ENCODE peak calls at places on chromosomes 13 and 19, in eight cellular contexts. W, R, M, A, Y, X, P and S are unnamed samples.

GRCh38 chr13:86020350-86021002 is 221.3 kb upstream of the SLITRK6 start:
- DNase-seq in P (no peak), A (no peak), R (no peak), Y (no peak), W (no peak), M (no peak), X (peak), S (no peak)

GRCh38 chr19:50820086-50820485 is 3.5 kb downstream of the KLK1 start:
- DNase-seq in A (no peak), M (peak), X (no peak), P (no peak), R (no peak), Y (no peak), W (no peak), S (no peak)

GRCh38 chr19:49827034-49827433 is 8.9 kb downstream of the MED25 start:
- DNase-seq in P (no peak), W (no peak), M (no peak), Y (no peak), R (no peak), X (no peak), A (no peak), S (no peak)

GRCh38 chr13:80386001-80386400 is 45.1 kb upstream of the SPRY2 start:
- DNase-seq in W (peak), R (no peak), A (no peak), M (no peak), P (no peak), X (no peak), Y (no peak), S (no peak)

GRCh38 chr13:43580280-43580679 is 206.5 kb downstream of the ENOX1 start:
- DNase-seq in W (no peak), P (no peak), X (no peak), Y (no peak), A (no peak), R (no peak), M (no peak), S (no peak)

GRCh38 chr19:282501-282900 is 8.7 kb downstream of the PLPP2 start:
- DNase-seq in X (no peak), A (no peak), Y (no peak), W (no peak), M (no peak), R (no peak), P (no peak), S (no peak)

GRCh38 chr13:33868343-33868994 is 50.5 kb downstream of the RFC3 start:
- DNase-seq in Y (no peak), M (no peak), R (no peak), P (no peak), X (no peak), A (no peak), W (no peak), S (no peak)

GRCh38 chr13:53127378-53127777 is 98.8 kb downstream of the OLFM4 start:
- DNase-seq in X (peak), P (no peak), M (no peak), A (no peak), W (no peak), Y (no peak), R (no peak), S (no peak)

GRCh38 chr13:73230714-73231113 is 171.9 kb downstream of the KLF5 start:
- DNase-seq in P (no peak), A (no peak), W (peak), R (no peak), Y (no peak), X (peak), M (no peak), S (no peak)

GRCh38 chr19:41916033-41916424 is 12.2 kb downstream of the ERFL start:
- DNase-seq in X (no peak), Y (no peak), P (no peak), W (no peak), R (no peak), A (no peak), M (no peak), S (no peak)

GRCh38 chr13:76764429-76764828 is 121.8 kb downstream of the KCTD12 start:
- DNase-seq in P (no peak), R (peak), W (no peak), M (no peak), X (peak), Y (no peak), A (no peak), S (no peak)

DNA sequence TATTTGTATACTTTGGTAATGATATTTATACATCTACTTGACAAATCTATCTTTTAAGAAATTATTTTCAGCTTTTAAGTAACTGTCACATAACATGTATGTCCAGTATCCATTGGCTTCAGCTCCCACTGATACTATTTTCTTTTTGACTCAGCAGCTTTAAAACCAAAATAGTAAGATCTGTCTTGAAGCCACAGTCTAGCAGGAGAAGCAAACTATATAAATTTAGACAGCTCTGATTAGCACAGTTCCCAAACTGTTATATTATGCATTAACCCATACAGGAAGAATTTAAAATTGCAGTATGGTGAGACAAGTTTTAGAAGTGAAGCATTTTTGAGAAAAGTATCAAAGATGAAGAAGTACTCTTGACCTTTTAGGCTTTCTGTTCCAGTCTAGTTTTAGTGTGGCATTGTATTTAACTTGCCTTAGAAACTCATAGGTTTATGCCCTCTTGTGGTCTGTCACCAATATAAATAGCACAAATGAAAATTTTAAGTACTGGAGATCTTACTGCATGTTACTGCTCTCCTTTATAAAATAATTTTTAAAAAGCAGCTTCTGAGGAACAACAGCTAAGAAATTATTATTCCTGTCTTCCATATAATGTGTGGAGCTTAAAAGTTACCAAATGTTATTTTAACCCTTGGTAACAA is 24.7 kb downstream of the URI1 start:
- DNase-seq in P (no peak), A (no peak), Y (no peak), M (no peak), X (peak), R (no peak), W (no peak), S (no peak)
- TF ChIP-seq CTCF in P (no peak), A (no peak), Y (peak), M (no peak), X (peak), R (peak), W (no peak), S (no peak)

DNA sequence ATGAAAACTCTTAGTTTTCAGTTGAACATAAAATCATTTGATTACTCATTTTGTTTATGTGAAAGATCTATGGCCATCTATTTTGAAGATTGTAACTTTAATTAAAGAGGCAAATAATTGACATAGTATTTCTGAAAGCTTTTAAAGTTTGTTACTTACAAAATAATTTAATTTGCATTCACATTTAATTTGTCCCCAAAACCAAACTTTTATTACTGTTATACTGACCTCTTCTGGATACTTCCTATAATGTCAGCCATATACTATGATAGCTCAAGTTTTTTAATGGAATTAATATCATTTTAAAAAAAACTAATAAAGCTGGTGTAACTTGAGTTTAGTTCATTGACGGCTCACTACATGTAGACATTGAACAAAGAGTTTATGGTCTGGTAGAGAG is 4.9 kb upstream of the SGCG start:
- DNase-seq in M (no peak), A (no peak), P (no peak), X (no peak), R (no peak), Y (no peak), W (no peak), S (no peak)
- TF ChIP-seq CTCF in M (no peak), A (peak), P (no peak), X (peak), R (peak), Y (peak), W (peak), S (no peak)

DNA sequence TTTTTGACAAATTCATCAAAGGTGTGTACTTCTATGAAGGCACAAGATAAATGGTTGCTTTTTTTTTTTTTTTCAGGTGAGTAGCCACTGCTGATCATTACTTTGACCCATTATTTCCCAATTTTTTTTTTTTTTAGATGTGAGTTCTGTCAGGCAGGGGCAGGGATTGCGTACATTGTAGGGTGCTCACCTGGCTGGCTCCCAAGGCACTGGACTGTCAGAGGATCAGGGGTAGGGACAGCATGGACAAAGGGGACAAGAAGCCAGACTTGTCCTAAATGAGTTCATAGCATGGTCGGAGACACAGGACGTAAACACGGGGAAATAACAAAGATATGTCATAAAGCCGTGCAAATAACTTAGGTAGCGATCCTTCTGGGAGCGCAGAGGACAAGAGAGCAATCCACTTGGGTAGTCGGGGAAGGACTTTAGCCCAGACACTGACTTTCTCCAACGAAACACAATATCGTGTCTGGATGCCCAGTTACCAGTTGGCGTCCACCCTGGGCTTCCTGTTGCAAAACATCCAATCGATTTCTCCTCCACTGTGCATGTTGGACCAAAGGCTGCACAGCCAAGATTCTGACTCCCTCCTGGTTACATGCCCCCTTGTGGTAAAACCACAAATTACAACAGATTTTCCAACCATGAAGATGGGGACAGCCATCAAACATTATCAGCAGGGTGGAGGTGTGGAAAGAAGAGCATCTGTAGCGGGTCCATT is 27.5 kb upstream of the KATNAL1 start:
- DNase-seq in M (no peak), A (peak), X (peak), P (peak), R (no peak), W (peak), Y (peak), S (no peak)
- TF ChIP-seq CTCF in M (peak), A (peak), X (peak), P (peak), R (peak), W (peak), Y (peak), S (no peak)

GRCh38 chr19:17678836-17679235 is 9.3 kb downstream of the UNC13A start:
- DNase-seq in Y (no peak), A (no peak), R (no peak), W (no peak), X (no peak), M (no peak), P (no peak), S (no peak)

GRCh38 chr19:17676295-17676694 is 11.9 kb downstream of the UNC13A start:
- DNase-seq in R (no peak), A (no peak), W (no peak), Y (no peak), M (no peak), X (no peak), P (no peak), S (no peak)

GRCh38 chr19:17679526-17680234 is 8.5 kb downstream of the UNC13A start:
- DNase-seq in M (no peak), R (no peak), Y (no peak), A (no peak), W (no peak), X (no peak), P (no peak), S (no peak)

GRCh38 chr19:17673937-17674799 is 14.0 kb downstream of the UNC13A start:
- DNase-seq in X (no peak), Y (no peak), W (no peak), A (no peak), M (no peak), P (no peak), R (no peak), S (no peak)

DNA sequence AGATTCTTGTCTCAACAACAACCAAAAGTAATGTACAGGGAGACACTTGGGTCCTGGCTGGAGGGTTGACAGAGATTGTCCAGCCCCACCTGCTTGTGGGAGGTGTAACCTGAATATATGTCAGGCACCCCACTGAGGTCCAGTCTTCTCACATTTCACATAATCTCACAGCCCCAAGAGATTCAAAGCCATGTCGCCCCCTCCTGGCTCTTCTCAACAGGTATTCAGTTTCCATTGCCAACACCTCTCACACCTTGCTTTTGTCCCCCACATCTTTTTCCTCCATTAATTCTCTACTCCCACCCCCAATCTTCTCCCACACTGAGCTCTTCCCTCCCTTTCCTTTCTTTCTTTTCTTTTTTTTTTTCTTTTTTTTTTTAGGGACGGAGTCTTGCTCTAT is 11.2 kb downstream of the UNC13A start:
- DNase-seq in P (no peak), X (no peak), W (peak), R (no peak), A (no peak), M (no peak), Y (no peak), S (no peak)
- TF ChIP-seq CTCF in P (no peak), X (no peak), W (no peak), R (peak), A (no peak), M (no peak), Y (no peak), S (no peak)

DNA sequence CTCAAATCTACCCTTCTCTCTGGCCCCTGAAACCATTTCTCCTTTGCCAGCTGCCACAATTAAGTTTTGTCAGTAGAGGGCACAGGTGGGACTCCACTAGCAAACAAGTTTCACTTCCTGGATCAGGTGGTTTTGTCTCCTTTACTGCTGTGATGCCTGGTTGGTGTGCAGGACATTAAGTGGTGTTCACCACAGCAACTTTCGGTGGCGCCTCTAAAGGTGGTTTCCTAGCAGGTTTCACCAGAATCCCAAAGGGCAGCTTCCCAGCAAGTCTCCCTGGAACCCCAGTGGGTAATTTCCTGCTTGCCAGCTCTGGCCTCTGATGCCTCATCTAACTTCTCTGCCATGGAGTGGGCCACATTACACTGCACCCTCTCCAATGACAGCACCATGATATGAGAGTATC is 16.6 kb downstream of the MED4 start:
- DNase-seq in X (no peak), A (no peak), W (peak), R (no peak), M (peak), Y (peak), P (no peak), S (peak)
- TF ChIP-seq CTCF in X (peak), A (no peak), W (peak), R (peak), M (no peak), Y (no peak), P (no peak), S (no peak)

GRCh38 chr13:30398601-30399072 is 23.7 kb upstream of the UBE2L5 start:
- DNase-seq in A (no peak), R (peak), W (no peak), X (peak), P (no peak), Y (no peak), M (no peak), S (no peak)

GRCh38 chr13:30400376-30400775 is 21.9 kb upstream of the UBE2L5 start:
- DNase-seq in W (no peak), A (no peak), P (no peak), M (no peak), X (no peak), Y (no peak), R (no peak), S (no peak)

GRCh38 chr13:30396434-30397075 is 25.7 kb upstream of the UBE2L5 start:
- DNase-seq in R (no peak), Y (no peak), W (no peak), A (no peak), P (no peak), M (no peak), X (no peak), S (no peak)

GRCh38 chr13:30395192-30396158 is 26.8 kb upstream of the UBE2L5 start:
- DNase-seq in R (peak), W (peak), A (peak), Y (peak), P (peak), X (peak), M (peak), S (peak)

DNA sequence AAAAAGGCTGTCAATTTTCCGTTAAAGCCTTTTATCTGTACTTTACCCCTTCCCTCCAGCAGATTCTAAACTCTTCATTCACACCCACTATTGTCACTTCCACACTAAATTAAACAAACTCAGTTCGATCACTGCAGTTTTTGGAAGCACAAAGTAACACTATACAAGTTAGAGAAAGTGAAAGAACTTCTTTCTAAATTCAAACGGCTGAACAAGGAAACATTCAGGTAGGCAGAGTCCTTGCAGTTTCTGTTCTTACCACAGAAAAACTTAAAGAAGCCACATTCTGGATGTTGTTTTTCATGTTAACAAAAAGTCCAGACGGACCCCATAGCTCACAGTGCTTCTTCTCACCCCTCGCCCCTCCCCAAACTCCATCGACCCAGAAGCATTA is 27.5 kb upstream of the UBE2L5 start:
- DNase-seq in X (peak), A (no peak), Y (no peak), W (no peak), P (no peak), R (no peak), M (no peak), S (no peak)
- TF ChIP-seq CTCF in X (no peak), A (no peak), Y (no peak), W (no peak), P (no peak), R (no peak), M (no peak), S (no peak)

GRCh38 chr19:30161770-30162169 is 210.4 kb upstream of the ZNF536 start:
- DNase-seq in M (no peak), P (no peak), W (no peak), Y (no peak), X (no peak), R (no peak), A (no peak), S (no peak)

GRCh38 chr19:30160426-30160825 is 211.8 kb upstream of the ZNF536 start:
- DNase-seq in W (no peak), M (no peak), X (no peak), Y (no peak), P (no peak), R (no peak), A (no peak), S (no peak)

GRCh38 chr19:30159636-30160035 is 212.5 kb upstream of the ZNF536 start:
- DNase-seq in W (no peak), R (no peak), Y (no peak), P (no peak), X (no peak), A (no peak), M (no peak), S (no peak)

GRCh38 chr19:30162718-30163117 is 209.5 kb upstream of the ZNF536 start:
- DNase-seq in Y (no peak), R (no peak), W (no peak), X (no peak), M (no peak), A (no peak), P (no peak), S (no peak)

DNA sequence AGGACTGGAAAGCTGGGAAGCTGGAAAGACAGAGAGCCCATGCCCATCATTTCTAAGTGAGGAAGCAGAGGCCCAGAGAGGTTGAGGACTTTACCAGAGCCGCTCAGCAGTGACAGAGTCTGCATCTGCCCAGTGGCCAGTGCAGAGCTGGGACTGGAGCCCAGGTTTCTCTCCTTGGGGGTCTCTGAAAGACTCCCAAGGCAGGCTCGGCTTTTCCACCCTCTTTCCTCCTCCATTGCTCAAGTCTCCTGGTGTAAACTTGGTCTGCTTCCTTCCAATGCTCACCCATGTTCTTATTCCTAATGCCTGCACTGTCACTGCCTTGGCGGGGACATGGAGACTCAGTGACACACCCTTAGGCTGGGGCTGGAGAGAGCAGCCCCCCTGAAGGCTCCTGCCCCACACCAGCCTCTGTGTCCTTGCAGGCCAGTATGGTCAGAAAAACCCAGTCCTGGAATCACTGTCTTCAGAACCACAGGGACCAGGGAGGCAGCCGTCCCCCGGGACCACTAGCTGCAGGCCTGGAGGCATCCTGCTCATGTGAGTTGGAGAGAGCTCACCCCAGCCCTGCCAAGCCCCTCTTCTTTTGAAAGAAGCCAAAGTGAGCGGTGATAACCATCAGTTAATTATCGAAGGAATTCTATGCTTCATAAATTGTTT is 211.1 kb upstream of the ZNF536 start:
- DNase-seq in A (no peak), X (no peak), R (no peak), W (no peak), Y (no peak), M (no peak), P (no peak), S (no peak)
- TF ChIP-seq CTCF in A (no peak), X (no peak), R (no peak), W (no peak), Y (no peak), M (no peak), P (no peak), S (no peak)